ENCODE peak calls at places on chromosomes 13 and 19, in four cellular contexts. V is uterus, A is tibial nerve, M is psoas muscle. D is an unnamed sample. For H3K9me3, the result is how much of the 10 kb centered on the place peaks cover.

GRCh38 chr13:93624371-93624777 is 397.8 kb downstream of the GPC6 start:
- DNase-seq in V (no peak), A (no peak), M (no peak), D (no peak)

GRCh38 chr19:21604941-21605548 is 99.6 kb downstream of the ZNF429 start:
- DNase-seq in V (no peak), A (no peak), M (peak), D (no peak)

GRCh38 chr13:65787087-65787486 is 1443.0 kb downstream of the PCDH9 start:
- DNase-seq in V (no peak), A (no peak), M (no peak), D (no peak)

GRCh38 chr13:50928088-50928487 is 18.5 kb downstream of the RNASEH2B start:
- DNase-seq in V (no peak), A (no peak), M (no peak), D (no peak)

GRCh38 chr13:40102360-40102727 is 446.9 kb downstream of the COG6 start:
- DNase-seq in V (no peak), A (no peak), M (no peak), D (no peak)

GRCh38 chr19:34226036-34226435 is 28.3 kb upstream of the GARRE1 start:
- DNase-seq in V (no peak), A (no peak), M (no peak), D (no peak)

GRCh38 chr19:6476155-6476895 is 5.3 kb downstream of the DENND1C start:
- DNase-seq in V (no peak), A (no peak), M (peak), D (no peak)

GRCh38 chr13:50353651-50354415 is 338.6 kb downstream of the KCNRG start:
- DNase-seq in V (no peak), A (no peak), M (no peak), D (no peak)

GRCh38 chr13:113982296-113982661 is 8.4 kb upstream of the C13orf46 start:
- DNase-seq in V (no peak), A (no peak), M (peak), D (no peak)

GRCh38 chr19:39021063-39021462 is 11.3 kb downstream of the FBXO27 start:
- DNase-seq in V (no peak), A (no peak), M (no peak), D (no peak)

GRCh38 chr19:48915757-48916156 is 15.6 kb downstream of the NUCB1 start:
- DNase-seq in V (no peak), A (no peak), M (no peak), D (no peak)

GRCh38 chr19:10995926-10996600 is 35.2 kb downstream of the SMARCA4 start:
- DNase-seq in V (no peak), A (no peak), M (no peak), D (no peak)

GRCh38 chr19:48637948-48638830 is 1.0 kb upstream of the DBP start:
- DNase-seq in V (peak), A (no peak), M (peak), D (peak)

GRCh38 chr13:80082396-80083096 is 258.4 kb downstream of the SPRY2 start:
- DNase-seq in V (no peak), A (no peak), M (no peak), D (no peak)

GRCh38 chr19:14031719-14032480 is at the start of gene IL27RA:
- DNase-seq in V (peak), A (peak), M (peak), D (peak)

GRCh38 chr13:113658836-113659235 is 838 bp upstream of the ATP4B start:
- DNase-seq in V (peak), A (peak), M (peak), D (no peak)

GRCh38 chr19:3057275-3057714 is 5.0 kb downstream of the TLE5 start:
- DNase-seq in V (peak), A (peak), M (peak), D (no peak)

GRCh38 chr13:57629391-57629804 is 2.1 kb upstream of the PCDH17 start:
- DNase-seq in V (no peak), A (no peak), M (no peak), D (no peak)

GRCh38 chr19:47239610-47240296 is 8.8 kb upstream of the BBC3 start:
- DNase-seq in V (peak), A (no peak), M (peak), D (no peak)

GRCh38 chr19:5667751-5668271 is 12.5 kb downstream of the MICOS13 start:
- DNase-seq in V (no peak), A (no peak), M (no peak), D (no peak)

DNA sequence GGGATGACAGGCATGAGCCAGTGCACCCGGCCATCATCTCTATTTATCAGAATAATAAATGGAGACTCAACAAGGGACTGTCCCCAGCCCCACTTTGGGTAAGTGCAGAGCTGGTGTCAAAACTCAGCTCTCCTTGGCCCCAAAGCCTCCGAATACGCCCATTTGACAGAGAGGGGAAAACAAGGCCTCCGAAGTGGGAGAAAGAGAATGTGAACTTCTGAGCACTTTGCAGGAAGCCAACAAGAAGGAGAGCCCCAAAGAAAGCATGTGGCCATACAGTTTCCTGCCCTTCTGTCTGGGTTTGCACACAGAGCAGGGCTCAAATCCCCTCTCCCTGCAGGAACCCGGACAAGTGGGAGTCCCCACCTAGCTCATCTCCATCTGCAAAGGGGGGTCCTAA is 1.6 kb downstream of the CEACAM16 start:
- DNase-seq in V (no peak), A (no peak), M (no peak), D (no peak)
- TF ChIP-seq CTCF in V (no peak), A (no peak), M (no peak), D (no peak)

DNA sequence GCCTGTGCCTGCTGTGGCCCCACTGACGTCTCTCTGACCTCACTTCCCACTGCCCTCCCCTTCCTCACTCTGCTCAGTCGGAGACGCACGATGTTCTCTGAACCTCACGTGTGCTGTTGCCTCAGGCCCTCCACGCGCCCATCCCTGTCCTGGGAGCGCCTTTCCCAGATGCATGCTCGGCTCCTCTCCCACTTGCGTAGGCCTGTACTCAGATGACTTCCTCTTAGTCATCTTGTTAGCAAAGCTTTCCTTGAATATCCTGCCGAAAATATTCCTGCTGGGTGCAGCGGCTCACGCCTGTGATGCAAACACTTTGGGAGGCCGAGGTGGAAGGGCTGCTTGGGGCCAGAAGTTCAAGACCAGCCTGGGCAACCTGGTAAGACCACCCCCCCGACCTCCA is 9.3 kb upstream of the SYT5 start:
- DNase-seq in V (peak), A (no peak), M (peak), D (no peak)
- H3K27ac ChIP-seq in V (peak), A (no peak), M (no peak), D (no peak)

GRCh38 chr19:58009301-58009665 is 6.7 kb upstream of the ZNF606 start:
- DNase-seq in V (no peak), A (no peak), M (no peak), D (no peak)
- H3K9me3 ChIP-seq in V (under half), A (under half), M (half or more), D (half or more)

GRCh38 chr19:628168-628567 is 5.2 kb downstream of the POLRMT start:
- DNase-seq in V (no peak), A (no peak), M (no peak), D (no peak)
- TF ChIP-seq CTCF in V (no peak), A (no peak), M (no peak), D (no peak)

GRCh38 chr19:12997967-12998940 is 3.0 kb downstream of the NFIX start:
- DNase-seq in V (no peak), A (no peak), M (peak), D (no peak)
- H3K27ac ChIP-seq in V (peak), A (peak), M (peak), D (no peak)

GRCh38 chr19:42655748-42656147 is 61.0 kb upstream of the CEACAM8 start:
- DNase-seq in V (no peak), A (no peak), M (no peak), D (no peak)

GRCh38 chr19:42653841-42654240 is 59.1 kb upstream of the CEACAM8 start:
- DNase-seq in V (no peak), A (no peak), M (no peak), D (no peak)

GRCh38 chr19:42657551-42657950 is 62.8 kb upstream of the CEACAM8 start:
- DNase-seq in V (no peak), A (no peak), M (no peak), D (no peak)

GRCh38 chr19:42662714-42663113 is 68.0 kb upstream of the CEACAM8 start:
- DNase-seq in V (no peak), A (no peak), M (no peak), D (no peak)

GRCh38 chr19:42658148-42658547 is 63.4 kb upstream of the CEACAM8 start:
- DNase-seq in V (no peak), A (no peak), M (no peak), D (no peak)
- H3K9me3 ChIP-seq in V (under half), A (under half), M (under half), D (under half)

GRCh38 chr13:78247362-78247761 is 328.7 kb upstream of the EDNRB start:
- DNase-seq in V (no peak), A (no peak), M (no peak), D (no peak)
- TF ChIP-seq CTCF in V (no peak), A (no peak), M (no peak), D (no peak)

GRCh38 chr13:109788372-109789195 is 2.2 kb upstream of the IRS2 start:
- DNase-seq in V (no peak), A (no peak), M (no peak), D (no peak)
- H3K27ac ChIP-seq in V (no peak), A (peak), M (no peak), D (no peak)

DNA sequence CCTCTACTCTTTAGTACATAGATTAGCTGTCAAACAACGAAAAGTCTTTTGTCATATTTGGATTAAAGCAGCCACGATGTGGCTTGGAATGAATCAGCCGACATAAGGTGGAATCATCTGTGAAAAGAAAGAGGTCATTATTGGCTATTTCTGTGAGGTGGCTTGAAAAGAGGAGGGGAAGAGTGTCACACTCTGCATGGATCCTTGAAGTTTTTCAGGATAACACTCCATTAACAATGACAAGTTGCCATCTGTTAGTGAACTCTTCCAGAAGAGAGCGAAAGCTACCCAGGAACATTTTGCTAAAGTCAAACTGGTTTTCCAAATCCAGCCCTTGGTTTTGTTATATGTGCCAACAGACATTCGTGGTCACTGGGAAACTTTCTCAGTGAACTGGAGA is 1604.8 kb downstream of the OLFM4 start:
- DNase-seq in V (no peak), A (no peak), M (no peak), D (no peak)
- H3K9me3 ChIP-seq in V (under half), A (under half), M (under half), D (under half)